ENCODE peak calls at places on chromosomes 4 and X, in five cellular contexts. R is right atrium auricular region, H is lower lobe of right lung, W is pancreas, K is astrocyte. B is an unnamed sample. For H3K4me1, the result is how much of the 10 kb centered on the place peaks cover.

GRCh38 chrX:79270401-79270800 is 96.7 kb downstream of the ITM2A start:
- DNase-seq in W (no peak), H (peak), R (no peak), K (no peak), B (peak)

GRCh38 chr4:71095141-71095939 is 101.9 kb downstream of the DCK start:
- DNase-seq in K (no peak), W (no peak), H (no peak), R (no peak), B (no peak)

GRCh38 chr4:119550857-119551532 is 77.6 kb downstream of the PDE5A start:
- DNase-seq in K (peak), W (no peak), R (no peak), H (no peak), B (no peak)

GRCh38 chr4:56653461-56654237 is 27.4 kb downstream of the HOPX start:
- DNase-seq in R (no peak), W (no peak), H (no peak), K (no peak), B (no peak)

GRCh38 chr4:56217383-56217890 is 169.9 kb downstream of the AASDH start:
- DNase-seq in R (no peak), W (no peak), H (no peak), K (no peak), B (no peak)

GRCh38 chrX:2559124-2559523 is 58.3 kb upstream of the DHRSX start:
- DNase-seq in K (no peak), W (no peak), H (no peak), R (no peak), B (no peak)

GRCh38 chr4:102352774-102353173 is 7.5 kb upstream of the SLC39A8 start:
- DNase-seq in K (no peak), W (no peak), R (no peak), H (no peak), B (no peak)

GRCh38 chrX:45126158-45126557 is 74.5 kb downstream of the DIPK2B start:
- DNase-seq in W (no peak), R (no peak), H (no peak), K (no peak), B (no peak)

GRCh38 chr4:80202784-80203553 is 5.7 kb downstream of the PRDM8 start:
- DNase-seq in K (no peak), H (peak), W (no peak), R (no peak), B (no peak)

GRCh38 chr4:27791640-27792039 is 931.0 kb downstream of the STIM2 start:
- DNase-seq in W (no peak), H (no peak), R (no peak), K (peak), B (no peak)

GRCh38 chr4:85598936-85599335 is 124.0 kb downstream of the ARHGAP24 start:
- DNase-seq in R (no peak), H (no peak), K (no peak), W (no peak), B (no peak)

GRCh38 chr4:4216668-4217067 is 10.1 kb downstream of the OTOP1 start:
- DNase-seq in K (peak), W (no peak), R (no peak), H (no peak), B (no peak)
- H3K4me3 ChIP-seq in K (no peak), W (no peak), R (no peak), H (no peak), B (no peak)

GRCh38 chrX:130539721-130540321 is 138.0 kb downstream of the RBMX2 start:
- DNase-seq in R (no peak), H (peak), K (peak), W (peak), B (peak)
- TF ChIP-seq CTCF in R (peak), H (peak), K (peak), W (peak), B (peak)

DNA sequence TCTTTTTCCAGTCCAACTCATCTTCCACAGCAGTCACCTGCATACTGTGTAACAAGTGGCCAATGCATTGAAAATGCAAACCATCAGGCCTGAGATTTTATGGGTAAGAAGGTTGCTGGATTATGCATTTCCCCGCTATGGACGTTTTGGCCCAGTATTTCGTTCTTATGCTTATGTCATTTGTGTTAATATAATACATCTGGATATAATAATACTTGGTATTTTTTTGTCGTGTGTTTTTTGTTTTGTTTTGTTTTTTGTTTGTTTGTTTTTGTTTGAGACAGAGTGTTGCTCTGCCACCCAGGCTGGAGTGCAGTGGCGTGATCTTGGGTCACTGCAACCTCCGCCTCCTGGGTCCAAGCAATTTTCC is 64.6 kb downstream of the COQ2 start:
- DNase-seq in H (no peak), R (no peak), K (no peak), W (no peak), B (no peak)
- H3K4me1 ChIP-seq in H (under half), R (under half), K (under half), W (under half), B (under half)

GRCh38 chr4:3464349-3464905 is 1.3 kb downstream of the DOK7 start:
- DNase-seq in R (no peak), H (no peak), W (no peak), K (no peak), B (no peak)

GRCh38 chr4:3464911-3465697 is 2.0 kb downstream of the DOK7 start:
- DNase-seq in R (no peak), H (no peak), K (no peak), W (no peak), B (no peak)

GRCh38 chr4:3466691-3467600 is 3.8 kb downstream of the DOK7 start:
- DNase-seq in R (no peak), W (no peak), H (peak), K (no peak), B (no peak)

GRCh38 chr4:3467601-3468031 is 4.5 kb downstream of the DOK7 start:
- DNase-seq in H (no peak), R (no peak), W (no peak), K (no peak), B (no peak)

DNA sequence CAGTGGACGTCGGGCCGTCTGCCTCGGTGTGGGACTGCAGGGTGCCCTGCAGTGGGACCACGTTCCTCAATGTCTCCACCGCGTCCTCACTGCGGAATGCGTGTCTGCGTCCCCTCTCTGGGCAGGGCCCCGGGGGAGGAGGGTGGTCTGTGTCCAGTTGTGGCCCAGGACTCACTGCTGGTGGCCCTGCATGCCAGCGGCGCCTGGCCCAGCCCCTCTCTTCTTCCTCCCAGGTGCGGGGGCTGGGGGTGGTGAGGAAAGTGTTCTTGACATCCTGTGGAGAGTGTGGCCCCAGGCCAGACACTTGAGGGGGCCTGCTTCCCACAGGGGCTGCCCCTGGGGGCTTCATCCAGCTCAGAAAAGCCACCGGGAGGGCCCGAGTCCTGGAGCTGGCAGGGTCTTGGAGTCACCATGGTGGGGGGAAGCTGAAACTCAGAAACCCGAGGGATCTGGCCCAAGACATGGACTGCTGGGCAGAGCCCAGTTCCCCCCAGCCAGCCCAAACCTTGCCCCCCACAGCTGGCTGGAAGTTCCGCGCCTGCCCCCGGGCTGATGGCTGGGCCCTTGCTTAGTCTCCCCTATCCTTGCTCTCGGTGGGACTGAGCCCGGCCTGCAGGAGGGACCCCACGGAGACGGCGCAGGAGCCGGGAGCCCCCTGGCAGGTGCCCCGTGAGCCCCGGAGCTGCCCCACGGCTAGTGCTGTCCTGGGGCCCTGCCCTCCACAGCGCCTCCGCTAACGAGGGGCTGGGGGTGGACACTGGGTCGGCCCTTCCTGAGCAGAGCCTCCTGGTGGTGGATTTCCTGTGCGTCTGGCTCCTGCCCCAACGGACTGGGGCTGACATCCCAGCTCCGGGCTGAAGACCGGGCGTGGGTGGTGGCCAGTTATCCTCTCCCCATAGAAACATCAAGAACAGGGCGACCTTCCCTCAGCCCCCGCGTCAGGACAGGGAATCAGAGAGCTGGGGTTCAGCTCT is 2.9 kb downstream of the DOK7 start:
- DNase-seq in K (no peak), W (no peak), H (no peak), R (no peak), B (no peak)
- H3K4me3 ChIP-seq in K (no peak), W (no peak), H (no peak), R (no peak), B (no peak)

GRCh38 chr4:121448231-121448630 is 67.4 kb upstream of the QRFPR start:
- DNase-seq in R (no peak), K (no peak), H (no peak), W (peak), B (no peak)
- TF ChIP-seq CTCF in R (no peak), K (no peak), H (no peak), W (no peak), B (no peak)